ENCODE peak calls at places on chromosomes 12 and 14, in four cellular contexts. N, H, Y and X are unnamed samples.

GRCh38 chr12:41545761-41546160 is 357.6 kb downstream of the PDZRN4 start:
- DNase-seq in N (no peak), H (no peak), Y (no peak), X (no peak)

GRCh38 chr12:62848418-62848817 is 86.5 kb downstream of the PPM1H start:
- DNase-seq in N (no peak), H (peak), Y (no peak), X (no peak)

GRCh38 chr14:35754671-35755070 is 54.4 kb downstream of the RALGAPA1 start:
- DNase-seq in H (no peak), Y (no peak), N (no peak), X (no peak)

GRCh38 chr12:43988838-43989560 is 153.1 kb downstream of the TMEM117 start:
- DNase-seq in Y (no peak), H (peak), N (no peak), X (peak)

GRCh38 chr14:36807727-36808126 is 146.1 kb downstream of the PAX9 start:
- DNase-seq in N (no peak), Y (no peak), H (no peak), X (no peak)

GRCh38 chr12:112182499-112182898 is 57.1 kb downstream of the TRAFD1 start:
- DNase-seq in Y (no peak), H (no peak), N (no peak), X (no peak)

GRCh38 chr14:83741269-83741668 is 1788.7 kb upstream of the FLRT2 start:
- DNase-seq in H (no peak), Y (no peak), N (no peak), X (no peak)

GRCh38 chr12:60112063-60112462 is 516.2 kb downstream of the SLC16A7 start:
- DNase-seq in Y (no peak), N (no peak), H (no peak), X (no peak)

GRCh38 chr14:63578300-63578699 is 35.1 kb upstream of the PPP2R5E start:
- DNase-seq in H (no peak), Y (no peak), N (no peak), X (no peak)

GRCh38 chr12:81284137-81284536 is 206.3 kb downstream of the ACSS3 start:
- DNase-seq in N (no peak), H (no peak), Y (no peak), X (no peak)

GRCh38 chr12:19681007-19681406 is 241.7 kb downstream of the AEBP2 start:
- DNase-seq in Y (no peak), H (no peak), N (no peak), X (no peak)

GRCh38 chr12:79900951-79901350 is 33.9 kb downstream of the PPP1R12A start:
- DNase-seq in N (no peak), H (no peak), Y (no peak), X (no peak)
- TF ChIP-seq TAF1 in N (no peak), H (no peak), Y (no peak), X (no peak)

GRCh38 chr12:106282457-106283097 is 20.0 kb upstream of the TCP11L2 start:
- DNase-seq in N (peak), Y (peak), H (no peak), X (peak)
- TF ChIP-seq TAF1 in N (no peak), Y (no peak), H (no peak), X (no peak)

DNA sequence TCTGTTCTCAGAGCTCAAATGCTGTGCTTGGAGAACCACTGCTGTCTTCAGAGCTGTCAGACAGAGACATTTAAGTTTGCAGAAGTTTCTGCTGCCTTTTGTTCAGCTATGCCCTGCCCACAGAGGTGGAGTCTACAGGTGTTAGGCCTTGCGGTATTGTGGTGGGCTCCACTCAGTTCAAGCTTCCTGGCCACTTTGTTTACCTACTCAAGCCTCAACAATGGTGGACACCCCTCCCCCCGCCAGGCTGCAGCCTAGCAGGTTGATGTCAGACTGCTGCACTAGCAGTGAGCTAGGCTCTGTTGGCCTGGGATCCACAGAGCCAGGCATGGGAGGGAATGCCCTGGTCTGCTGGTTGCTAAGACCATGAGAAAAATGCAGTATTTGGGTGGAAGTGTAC is 323.8 kb downstream of the BCAT1 start:
- DNase-seq in H (no peak), Y (no peak), N (no peak), X (no peak)
- TF ChIP-seq TAF1 in H (no peak), Y (no peak), N (no peak), X (no peak)

GRCh38 chr14:55780156-55780946 is 200.3 kb downstream of the KTN1 start:
- DNase-seq in N (no peak), H (no peak), Y (no peak), X (no peak)
- TF ChIP-seq TAF1 in N (no peak), H (no peak), Y (no peak), X (no peak)

DNA sequence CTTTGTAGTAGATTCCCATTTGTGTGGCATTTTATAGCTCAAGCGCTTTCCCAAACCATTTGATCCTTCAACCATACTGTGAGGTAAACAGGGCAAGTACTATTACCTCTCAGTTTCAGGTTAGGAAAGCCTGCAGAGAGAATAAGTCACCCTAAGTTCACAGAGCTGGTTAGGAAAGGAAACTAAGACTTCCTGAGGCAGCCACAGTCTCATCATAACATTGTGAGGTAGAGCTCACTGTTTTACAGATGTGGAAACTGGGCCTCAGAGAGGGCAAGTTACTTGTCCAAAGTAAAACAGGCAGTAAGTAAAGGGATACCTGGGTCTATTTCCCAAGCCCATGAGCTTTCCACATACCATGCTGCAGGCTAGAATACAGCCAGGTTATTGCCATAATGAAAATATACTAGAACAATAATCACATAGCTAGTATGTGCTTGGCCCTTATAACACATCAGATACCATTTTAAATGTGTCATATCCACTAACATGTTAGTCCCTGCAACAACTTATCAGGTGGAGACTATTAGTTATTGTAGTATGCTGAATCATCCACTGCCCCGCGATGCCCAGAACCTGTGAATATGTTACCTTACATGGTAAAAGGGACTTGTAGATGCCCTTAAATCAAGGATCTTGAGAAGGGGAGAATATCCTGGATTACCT is 150.9 kb upstream of the GRIP1 start:
- DNase-seq in N (no peak), Y (no peak), H (no peak), X (no peak)
- TF ChIP-seq TAF1 in N (no peak), Y (no peak), H (no peak), X (no peak)

GRCh38 chr12:116391501-116391900 is 114.0 kb upstream of the MED13L start:
- DNase-seq in Y (no peak), H (no peak), N (no peak), X (no peak)

GRCh38 chr12:116392061-116392460 is 114.6 kb upstream of the MED13L start:
- DNase-seq in N (no peak), Y (no peak), H (no peak), X (no peak)

GRCh38 chr12:116390656-116391335 is 113.3 kb upstream of the MED13L start:
- DNase-seq in N (no peak), Y (no peak), H (no peak), X (no peak)

GRCh38 chr12:116389326-116389725 is 111.8 kb upstream of the MED13L start:
- DNase-seq in Y (no peak), N (no peak), H (no peak), X (no peak)

GRCh38 chr12:116389990-116390655 is 112.6 kb upstream of the MED13L start:
- DNase-seq in N (no peak), Y (no peak), H (no peak), X (no peak)
- TF ChIP-seq TAF1 in N (no peak), Y (no peak), H (no peak), X (no peak)

GRCh38 chr14:69953266-69953905 is 74.2 kb downstream of the SMOC1 start:
- DNase-seq in Y (no peak), H (no peak), N (no peak), X (no peak)
- TF ChIP-seq TAF1 in Y (no peak), H (no peak), N (no peak), X (no peak)

GRCh38 chr12:69524755-69525509 is 54.7 kb downstream of the FRS2 start:
- DNase-seq in Y (no peak), H (no peak), N (no peak), X (no peak)

GRCh38 chr12:69527506-69528272 is 57.5 kb downstream of the FRS2 start:
- DNase-seq in N (no peak), Y (no peak), H (no peak), X (no peak)

GRCh38 chr12:69524331-69524630 is 54.1 kb downstream of the FRS2 start:
- DNase-seq in Y (no peak), N (no peak), H (no peak), X (no peak)

GRCh38 chr12:69519871-69520270 is 49.7 kb downstream of the FRS2 start:
- DNase-seq in Y (no peak), H (no peak), N (no peak), X (no peak)

DNA sequence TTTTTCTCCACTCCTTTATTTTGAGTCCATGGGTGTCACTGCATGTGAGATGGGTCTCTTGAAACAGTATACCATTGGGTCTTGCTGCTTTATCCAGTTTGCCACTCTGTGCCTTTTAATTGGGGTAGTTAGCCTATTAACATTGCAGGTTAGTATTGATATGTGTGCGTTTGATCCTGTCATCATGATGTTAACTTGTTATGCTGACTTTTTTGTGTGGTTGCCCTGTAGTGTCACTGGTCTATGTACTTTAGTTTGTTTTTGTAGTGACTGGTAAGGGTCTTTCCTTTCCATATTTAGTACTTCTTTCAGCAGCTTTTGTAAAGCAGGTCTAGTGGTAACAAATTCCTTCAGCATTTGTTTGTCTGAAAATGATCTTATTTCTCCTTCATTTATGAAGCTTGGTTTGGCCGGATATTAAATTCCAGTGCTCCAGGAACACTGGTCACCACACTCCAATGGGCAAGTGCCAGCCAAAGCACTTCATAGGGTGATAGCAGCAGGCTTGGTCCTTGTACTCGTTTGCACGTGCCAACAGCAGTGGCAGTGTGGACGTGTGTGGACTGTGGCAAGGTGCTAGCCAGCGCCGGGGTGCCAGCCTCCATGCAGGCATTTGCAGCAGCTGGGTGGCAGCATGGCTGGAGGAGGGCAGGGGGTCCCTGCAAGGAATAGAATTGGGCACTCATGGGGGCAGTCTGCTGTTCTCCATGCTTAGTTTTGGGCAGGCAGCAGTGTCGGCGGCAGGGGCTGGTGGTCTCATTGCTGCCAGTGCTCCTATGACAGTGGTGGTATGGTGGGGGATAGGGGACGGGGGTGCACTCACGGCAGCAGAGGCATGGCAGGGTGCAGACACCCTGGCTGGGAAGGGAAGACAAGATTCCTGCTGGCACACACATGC is 53.5 kb downstream of the FRS2 start:
- DNase-seq in H (no peak), Y (no peak), N (no peak), X (no peak)
- TF ChIP-seq TAF1 in H (no peak), Y (no peak), N (no peak), X (no peak)